ENCODE peak calls at places on chromosomes 7 and 10, in ten cellular contexts. X is body of pancreas, U is IMR-90, D is skeletal muscle cell, B is HCT116, N is GM06990, G is cardiac muscle cell, O is adipocyte, J is GM12865, K is heart right ventricle. Y is an unnamed sample.

GRCh38 chr10:97708976-97709745 is 4.4 kb upstream of the MARVELD1 start:
- DNase-seq in X (peak; percentile 76), U (peak; percentile 88), D (peak; percentile 31), B (no peak), N (no peak), G (peak; percentile 88), O (peak; percentile 94), J (peak; percentile 50), K (peak; percentile 79), Y (peak; percentile 83)

GRCh38 chr10:7525314-7526016 is 114.6 kb upstream of the SFMBT2 start:
- DNase-seq in X (peak; percentile 69), U (peak; percentile 66), D (peak; percentile 31), B (peak; percentile 51), N (no peak), G (peak; percentile 84), O (peak; percentile 91), J (peak; percentile 85), K (peak; percentile 81), Y (no peak)

GRCh38 chr7:10790910-10791309 is 182.8 kb upstream of the PHF14 start:
- DNase-seq in X (no peak), U (no peak), D (no peak), B (no peak), N (no peak), G (no peak), O (no peak), J (no peak), K (no peak), Y (no peak)

GRCh38 chr7:152451356-152451755 is 15.6 kb upstream of the KMT2C start:
- DNase-seq in X (no peak), U (no peak), D (no peak), B (no peak), N (peak; percentile 25), G (no peak), O (no peak), J (no peak), K (no peak), Y (no peak)

GRCh38 chr10:11745045-11745444 is 2.9 kb downstream of the ECHDC3 start:
- DNase-seq in X (no peak), U (no peak), D (no peak), B (no peak), N (no peak), G (no peak), O (no peak), J (no peak), K (no peak), Y (peak; percentile 67)

GRCh38 chr10:44397476-44398225 is 12.8 kb upstream of the CXCL12 start:
- DNase-seq in X (no peak), U (no peak), D (no peak), B (no peak), N (no peak), G (no peak), O (peak; percentile 29), J (no peak), K (no peak), Y (no peak)

GRCh38 chr7:105932835-105933477 is 30.1 kb upstream of the CDHR3 start:
- DNase-seq in X (no peak), U (peak; percentile 67), D (peak; percentile 75), B (no peak), N (no peak), G (no peak), O (peak; percentile 93), J (no peak), K (no peak), Y (no peak)

GRCh38 chr7:91280180-91280579 is 15.9 kb downstream of the FZD1 start:
- DNase-seq in X (no peak), U (peak; percentile 4), D (no peak), B (no peak), N (no peak), G (peak; percentile 64), O (no peak), J (peak; percentile 49), K (no peak), Y (no peak)

GRCh38 chr7:44162785-44163395 is 21.8 kb upstream of the MYL7 start:
- DNase-seq in X (no peak), U (no peak), D (no peak), B (no peak), N (no peak), G (no peak), O (peak; percentile 31), J (no peak), K (no peak), Y (no peak)

GRCh38 chr7:55100172-55100961 is 81.5 kb downstream of the EGFR start:
- DNase-seq in X (peak; percentile 90), U (peak; percentile 45), D (no peak), B (no peak), N (no peak), G (no peak), O (no peak), J (no peak), K (peak; percentile 92), Y (no peak)

GRCh38 chr7:122746948-122747347 is 44.2 kb upstream of the RNF148 start:
- DNase-seq in X (no peak), U (no peak), D (no peak), B (no peak), N (no peak), G (no peak), O (no peak), J (peak; percentile 50), K (no peak), Y (no peak)

GRCh38 chr7:129037585-129037984 is 17.3 kb downstream of the TNPO3 start:
- DNase-seq in X (no peak), U (no peak), D (no peak), B (no peak), N (no peak), G (no peak), O (no peak), J (no peak), K (no peak), Y (no peak)

GRCh38 chr7:113796557-113796956 is 122.3 kb downstream of the PPP1R3A start:
- DNase-seq in X (no peak), U (peak; percentile 92), D (peak; percentile 97), B (no peak), N (no peak), G (no peak), O (peak; percentile 90), J (no peak), K (no peak), Y (no peak)

GRCh38 chr7:16338065-16338464 is 83.3 kb downstream of the CRPPA start:
- DNase-seq in X (no peak), U (no peak), D (no peak), B (no peak), N (no peak), G (no peak), O (no peak), J (no peak), K (no peak), Y (no peak)

GRCh38 chr10:96910488-96911395 is 78.6 kb downstream of the LCOR start:
- DNase-seq in X (no peak), U (peak; percentile 35), D (peak; percentile 4), B (peak; percentile 24), N (no peak), G (peak; percentile 60), O (peak; percentile 49), J (peak; percentile 64), K (peak; percentile 18), Y (no peak)

GRCh38 chr10:58488921-58489320 is 23.8 kb upstream of the BICC1 start:
- DNase-seq in X (no peak), U (peak; percentile 69), D (no peak), B (no peak), N (no peak), G (no peak), O (peak; percentile 25), J (no peak), K (no peak), Y (no peak)

DNA sequence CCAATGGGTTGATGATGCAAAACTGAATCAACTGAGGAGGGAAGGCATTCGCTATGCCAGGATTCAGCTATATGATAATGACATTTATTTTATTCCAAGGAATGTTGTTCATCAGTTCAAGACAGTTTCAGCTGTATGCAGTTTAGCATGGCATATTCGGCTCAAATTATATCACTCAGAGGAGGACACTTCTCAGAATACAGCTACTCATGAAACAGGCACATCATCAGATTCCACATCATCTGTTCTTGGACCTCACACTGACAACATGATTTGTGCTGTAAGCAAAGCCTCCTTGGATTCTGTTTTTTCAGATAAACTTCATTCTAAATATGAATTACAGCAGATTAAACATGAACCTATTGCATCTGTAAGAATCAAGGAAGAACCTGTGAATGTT is 19.7 kb downstream of the TMEM60 start:
- DNase-seq in X (no peak), U (no peak), D (no peak), B (no peak), N (no peak), G (no peak), O (no peak), J (no peak), K (no peak), Y (no peak)
- H3K4me3 ChIP-seq in X (no peak overlapping the region), U (no peak overlapping the region), D (no peak overlapping the region), B (no peak overlapping the region), N (no peak overlapping the region), G (no peak overlapping the region), O (no peak overlapping the region), J (no peak overlapping the region), K (no peak overlapping the region), Y (no peak overlapping the region)

DNA sequence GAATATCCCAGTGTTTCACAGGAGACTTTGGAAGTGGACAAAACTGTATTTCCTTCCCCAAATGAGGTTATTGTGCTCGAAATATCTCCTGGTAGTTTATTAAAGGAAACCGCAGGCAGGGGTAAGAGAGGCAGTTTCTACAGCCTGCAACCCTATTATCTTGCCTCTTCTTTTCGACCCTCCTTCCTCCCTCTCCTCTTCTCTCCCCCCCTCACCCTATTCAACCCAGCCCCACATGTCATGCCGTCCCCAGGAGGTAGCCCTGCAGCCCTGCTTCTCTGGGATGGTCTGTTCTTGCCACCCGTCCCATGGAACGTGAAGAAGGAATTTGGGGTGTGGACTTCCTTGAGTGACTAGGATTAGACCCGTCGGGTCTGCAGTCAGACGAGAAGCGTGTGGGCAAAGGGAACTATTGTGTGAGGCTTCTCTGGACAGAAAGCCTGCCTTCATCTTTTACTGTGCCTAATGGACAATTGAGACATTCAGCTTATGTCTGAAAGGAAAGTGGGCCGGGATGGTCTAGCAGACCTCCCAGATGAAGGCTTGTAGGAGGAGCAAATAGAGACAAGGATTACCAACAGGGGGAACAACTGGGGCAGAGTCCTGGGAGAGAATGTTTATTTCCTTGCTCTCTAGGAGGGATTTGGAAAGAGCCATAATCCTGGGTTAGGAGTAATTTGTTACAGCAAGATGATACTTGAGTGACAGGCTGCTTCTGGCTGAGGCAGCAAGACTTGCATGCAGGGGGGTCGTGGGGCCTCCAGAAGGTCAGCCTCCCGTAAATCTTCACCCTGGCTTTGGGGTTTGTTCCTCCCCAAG is 77.7 kb downstream of the TCF7L2 start:
- DNase-seq in X (no peak), U (no peak), D (no peak), B (no peak), N (no peak), G (no peak), O (peak; percentile 38), J (no peak), K (no peak), Y (no peak)
- H3K4me3 ChIP-seq in X (no peak overlapping the region), U (no peak overlapping the region), D (no peak overlapping the region), B (no peak overlapping the region), N (no peak overlapping the region), G (no peak overlapping the region), O (peak overlapping the region; percentile 52), J (no peak overlapping the region), K (no peak overlapping the region), Y (no peak overlapping the region)

GRCh38 chr10:19704544-19704943 is 111.7 kb upstream of the PLXDC2 start:
- DNase-seq in X (no peak), U (peak; percentile 61), D (no peak), B (no peak), N (no peak), G (no peak), O (peak; percentile 3), J (no peak), K (no peak), Y (no peak)
- H3K4me3 ChIP-seq in X (no peak overlapping the region), U (no peak overlapping the region), D (no peak overlapping the region), B (no peak overlapping the region), N (no peak overlapping the region), G (no peak overlapping the region), O (no peak overlapping the region), J (no peak overlapping the region), K (no peak overlapping the region), Y (no peak overlapping the region)

GRCh38 chr7:133079296-133079695 is 2.6 kb downstream of the CHCHD3 start:
- DNase-seq in X (no peak), U (no peak), D (no peak), B (no peak), N (no peak), G (no peak), O (no peak), J (no peak), K (no peak), Y (no peak)
- H3K4me3 ChIP-seq in X (no peak overlapping the region), U (no peak overlapping the region), D (no peak overlapping the region), B (no peak overlapping the region), N (no peak overlapping the region), G (no peak overlapping the region), O (no peak overlapping the region), J (no peak overlapping the region), K (no peak overlapping the region), Y (no peak overlapping the region)

Y was measured in lower leg skin.